ENCODE peak calls at places on chromosomes 1 and 21, in eight cellular contexts. U, Q, X, R, Z, W, B and D are unnamed samples.

GRCh38 chr1:203643213-203644045 is 16.8 kb downstream of the ATP2B4 start:
- DNase-seq in R (no peak), U (no peak), Q (no peak), W (peak), B (no peak), X (no peak), Z (peak), D (peak)

GRCh38 chr1:207922554-207922953 is 11.6 kb upstream of the CD34 start:
- DNase-seq in Q (no peak), U (no peak), X (no peak), B (no peak), Z (no peak), W (no peak), R (peak), D (peak)

GRCh38 chr1:86466109-86466844 is 2.5 kb upstream of the CLCA1 start:
- DNase-seq in Z (no peak), Q (no peak), B (no peak), X (no peak), W (peak), R (no peak), U (no peak), D (no peak)

GRCh38 chr1:206737729-206738222 is 32.8 kb upstream of the IL19 start:
- DNase-seq in B (no peak), Q (no peak), R (no peak), U (peak), X (no peak), Z (no peak), W (peak), D (peak)

GRCh38 chr21:41232055-41232454 is 64.1 kb downstream of the BACE2 start:
- DNase-seq in X (no peak), W (no peak), U (no peak), B (no peak), Q (no peak), R (no peak), Z (no peak), D (no peak)

GRCh38 chr1:202151045-202151444 is 6.5 kb upstream of the ARL8A start:
- DNase-seq in W (no peak), R (no peak), B (no peak), Q (no peak), Z (no peak), X (no peak), U (no peak), D (no peak)

GRCh38 chr1:96130432-96130831 is 591.2 kb upstream of the PTBP2 start:
- DNase-seq in Z (no peak), X (no peak), W (no peak), R (no peak), Q (no peak), U (no peak), B (no peak), D (no peak)

GRCh38 chr1:116574581-116575291 is 3.9 kb upstream of the CD58 start:
- DNase-seq in U (peak), X (peak), B (peak), Z (peak), R (peak), W (peak), Q (peak), D (peak)

GRCh38 chr1:214506972-214507431 is 44.4 kb downstream of the PTPN14 start:
- DNase-seq in R (no peak), U (no peak), W (no peak), Z (no peak), B (peak), X (no peak), Q (no peak), D (no peak)

GRCh38 chr1:180646547-180646946 is 14.7 kb downstream of the XPR1 start:
- DNase-seq in U (no peak), R (no peak), Q (no peak), X (no peak), Z (no peak), B (no peak), W (no peak), D (no peak)

GRCh38 chr1:245685111-245685810 is 530.5 kb downstream of the KIF26B start:
- DNase-seq in U (no peak), X (no peak), B (no peak), Q (no peak), Z (no peak), R (no peak), W (no peak), D (no peak)

GRCh38 chr1:109629372-109630030 is 9.9 kb downstream of the AMPD2 start:
- DNase-seq in B (no peak), R (no peak), U (no peak), Q (no peak), X (no peak), Z (no peak), W (no peak), D (no peak)

GRCh38 chr1:79353224-79353623 is 346.7 kb upstream of the ADGRL4 start:
- DNase-seq in U (no peak), W (peak), X (no peak), R (no peak), Q (no peak), Z (peak), B (peak), D (peak)

GRCh38 chr1:37726191-37726590 is 33.9 kb downstream of the CDCA8 start:
- DNase-seq in R (no peak), W (no peak), Q (no peak), U (peak), X (no peak), Z (no peak), B (no peak), D (peak)

GRCh38 chr21:29885491-29885890 is 54.3 kb downstream of the GRIK1 start:
- DNase-seq in Z (no peak), Q (no peak), B (no peak), X (no peak), U (no peak), W (no peak), R (no peak), D (no peak)

GRCh38 chr1:230268371-230269170 is 157.6 kb downstream of the PGBD5 start:
- DNase-seq in U (no peak), Q (no peak), B (peak), W (peak), Z (peak), R (no peak), X (peak), D (peak)

GRCh38 chr1:4805987-4806386 is 151.6 kb downstream of the AJAP1 start:
- DNase-seq in B (no peak), R (no peak), Q (no peak), Z (no peak), W (no peak), X (no peak), U (no peak), D (no peak)

GRCh38 chr1:179516976-179517705 is 58.6 kb downstream of the NPHS2 start:
- DNase-seq in R (no peak), X (no peak), W (no peak), B (no peak), Z (no peak), Q (no peak), U (no peak), D (no peak)

DNA sequence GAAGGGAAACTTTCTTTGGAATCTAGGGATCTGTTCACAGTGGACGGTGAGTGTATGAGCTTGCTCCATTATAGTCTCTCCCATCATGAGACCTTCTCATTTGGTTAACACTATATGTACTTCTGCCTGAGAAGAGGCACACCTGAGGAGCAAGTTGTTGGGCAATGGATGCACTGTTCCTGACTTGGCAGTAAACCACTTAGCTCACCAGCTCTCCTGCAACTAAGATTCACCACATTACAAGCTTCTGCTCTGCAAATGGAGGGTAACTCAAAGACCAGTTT is 10.2 kb downstream of the MACF1 start:
- DNase-seq in W (no peak), R (no peak), B (no peak), Q (no peak), X (no peak), U (no peak), Z (no peak), D (no peak)
- H3K4me3 ChIP-seq in W (no peak), R (peak), B (no peak), Q (no peak), X (no peak), U (no peak), Z (no peak), D (no peak)

GRCh38 chr1:12052997-12053686 is 10.0 kb upstream of the TNFRSF8 start:
- DNase-seq in U (no peak), B (no peak), Q (peak), R (peak), Z (no peak), W (no peak), X (peak), D (peak)
- TF ChIP-seq POLR2A in U (no peak), B (no peak), Q (no peak), R (no peak), Z (no peak), W (no peak), X (no peak), D (no peak)

GRCh38 chr1:234303231-234303630 is 70.0 kb upstream of the COA6 start:
- DNase-seq in W (no peak), R (no peak), B (no peak), U (no peak), Q (no peak), X (no peak), Z (no peak), D (no peak)
- H3K4me3 ChIP-seq in W (no peak), R (no peak), B (no peak), U (no peak), Q (no peak), X (no peak), Z (no peak), D (no peak)

GRCh38 chr1:155978325-155978972 is at the start of gene ARHGEF2:
- DNase-seq in X (peak), W (peak), R (peak), U (peak), Q (peak), Z (peak), B (no peak), D (peak)

GRCh38 chr1:155976913-155977606 is 1.3 kb downstream of the ARHGEF2 start:
- DNase-seq in X (no peak), R (no peak), B (no peak), Q (no peak), U (no peak), Z (no peak), W (peak), D (no peak)

GRCh38 chr1:155979525-155980343 is 1.4 kb upstream of the ARHGEF2 start:
- DNase-seq in Z (no peak), W (peak), R (peak), U (no peak), B (no peak), X (peak), Q (peak), D (no peak)

GRCh38 chr1:155977607-155978324 is 581 bp downstream of the ARHGEF2 start:
- DNase-seq in W (peak), R (peak), B (no peak), Z (no peak), U (no peak), X (no peak), Q (peak), D (peak)

GRCh38 chr1:155978973-155979429 is 654 bp upstream of the ARHGEF2 start:
- DNase-seq in X (no peak), U (no peak), Z (peak), R (peak), B (no peak), W (no peak), Q (peak), D (no peak)
- TF ChIP-seq POLR2A in X (no peak), U (no peak), Z (no peak), R (no peak), B (no peak), W (no peak), Q (no peak), D (no peak)

GRCh38 chr1:6486433-6487011 is 4.9 kb downstream of the PLEKHG5 start:
- DNase-seq in Q (peak), B (peak), W (peak), U (peak), R (peak), X (peak), Z (peak), D (peak)

GRCh38 chr1:6484826-6485139 is 6.7 kb downstream of the PLEKHG5 start:
- DNase-seq in Q (no peak), Z (no peak), B (no peak), W (no peak), U (no peak), R (no peak), X (no peak), D (no peak)

GRCh38 chr1:6485140-6485936 is 6.1 kb downstream of the PLEKHG5 start:
- DNase-seq in B (no peak), X (no peak), W (no peak), U (no peak), Q (no peak), Z (no peak), R (no peak), D (no peak)

GRCh38 chr1:6487804-6488484 is 3.5 kb downstream of the PLEKHG5 start:
- DNase-seq in Q (no peak), X (no peak), B (no peak), Z (no peak), W (no peak), R (no peak), U (no peak), D (no peak)

DNA sequence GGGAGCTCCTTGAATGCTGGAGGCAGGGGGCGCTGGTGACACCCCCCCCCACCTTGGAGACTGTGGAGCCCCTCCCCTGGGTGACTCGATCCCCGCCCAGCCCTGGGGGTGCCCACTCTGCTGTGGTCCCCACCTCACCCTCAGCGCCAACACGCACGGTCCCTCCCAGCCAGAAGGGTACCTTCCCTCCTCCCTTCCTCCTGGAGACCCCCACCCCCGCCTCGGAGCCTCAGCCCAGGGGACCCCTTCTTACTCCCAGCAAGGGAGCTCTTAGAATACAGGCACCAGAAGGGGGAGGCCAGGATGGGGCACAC is 5.6 kb downstream of the PLEKHG5 start:
- DNase-seq in Q (no peak), W (no peak), U (no peak), Z (no peak), B (no peak), X (no peak), R (no peak), D (no peak)
- H3K4me3 ChIP-seq in Q (no peak), W (no peak), U (no peak), Z (peak), B (peak), X (peak), R (peak), D (peak)

GRCh38 chr21:45542242-45542666 is at the start of gene SLC19A1:
- DNase-seq in U (peak), W (peak), R (peak), X (no peak), Z (peak), B (no peak), Q (peak), D (peak)
- TF ChIP-seq POLR2A in U (no peak), W (peak), R (peak), X (peak), Z (no peak), B (no peak), Q (peak), D (no peak)

GRCh38 chr1:150971583-150972416 is 2.8 kb downstream of the CERS2 start:
- DNase-seq in Q (no peak), W (peak), B (peak), U (peak), R (peak), Z (no peak), X (no peak), D (no peak)

GRCh38 chr1:150973258-150973825 is 1.3 kb downstream of the CERS2 start:
- DNase-seq in U (no peak), Q (peak), Z (no peak), W (peak), R (peak), X (peak), B (no peak), D (peak)

GRCh38 chr1:150973826-150974579 is 632 bp downstream of the CERS2 start:
- DNase-seq in Q (peak), Z (no peak), X (peak), B (no peak), U (peak), R (peak), W (peak), D (peak)

GRCh38 chr1:150970818-150971582 is 3.6 kb downstream of the CERS2 start:
- DNase-seq in B (peak), W (peak), R (peak), Z (peak), X (peak), Q (peak), U (peak), D (peak)

DNA sequence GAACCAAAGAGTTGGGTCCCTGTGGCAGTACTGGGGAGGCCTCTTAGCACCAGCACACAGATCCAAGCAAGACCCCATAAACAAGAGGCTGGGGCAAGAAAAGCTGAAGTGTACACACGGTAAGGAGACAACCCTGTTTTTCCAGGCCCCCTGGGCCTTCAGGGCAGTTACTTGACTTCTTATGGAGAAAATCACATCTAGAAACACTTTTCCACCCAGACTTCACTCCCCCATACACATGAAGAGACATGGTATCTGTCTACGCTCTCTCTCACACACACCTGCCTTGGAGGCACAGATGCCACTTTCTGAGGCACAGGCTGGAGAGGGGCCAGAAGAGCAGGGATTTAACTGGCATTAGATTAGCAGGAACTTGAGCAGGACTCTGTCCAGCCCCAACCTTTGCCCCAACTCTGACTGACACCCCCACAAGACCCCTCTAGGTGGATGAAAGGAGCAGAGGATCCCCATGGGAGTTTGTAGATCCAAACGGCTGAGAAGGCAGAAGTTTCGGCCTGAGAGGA is 2.2 kb downstream of the CERS2 start:
- DNase-seq in X (peak), U (peak), Q (no peak), R (no peak), Z (no peak), W (peak), B (no peak), D (no peak)
- H3K4me3 ChIP-seq in X (peak), U (peak), Q (peak), R (peak), Z (peak), W (no peak), B (peak), D (no peak)